ENCODE peak calls at places on chromosomes 13 and 19, in nine cellular contexts. C, X, F, J, W, R, U, H and D are unnamed samples.

GRCh38 chr19:4016486-4016885 is 8.9 kb downstream of the PIAS4 start:
- DNase-seq in C (no peak), X (no peak), F (no peak), J (no peak), W (no peak), R (no peak), U (no peak), H (no peak), D (no peak)

GRCh38 chr13:109844396-109844795 is 58.0 kb upstream of the IRS2 start:
- DNase-seq in C (no peak), X (no peak), F (no peak), J (peak), W (no peak), R (no peak), U (no peak), H (no peak), D (no peak)

GRCh38 chr13:50386527-50387123 is 371.4 kb downstream of the KCNRG start:
- DNase-seq in C (no peak), X (peak), F (no peak), J (peak), W (no peak), R (no peak), U (no peak), H (peak), D (no peak)

GRCh38 chr13:109743706-109744453 is 42.5 kb downstream of the IRS2 start:
- DNase-seq in C (no peak), X (no peak), F (peak), J (peak), W (no peak), R (no peak), U (no peak), H (no peak), D (no peak)

GRCh38 chr13:40271511-40271910 is 394.9 kb downstream of the FOXO1 start:
- DNase-seq in C (no peak), X (no peak), F (no peak), J (no peak), W (no peak), R (peak), U (no peak), H (no peak), D (no peak)

GRCh38 chr19:37936166-37936565 is 29.2 kb downstream of the SIPA1L3 start:
- DNase-seq in C (no peak), X (no peak), F (peak), J (no peak), W (no peak), R (no peak), U (no peak), H (no peak), D (no peak)

GRCh38 chr19:19461671-19462622 is 53.4 kb downstream of the TSSK6 start:
- DNase-seq in C (no peak), X (no peak), F (peak), J (peak), W (no peak), R (peak), U (peak), H (peak), D (no peak)

GRCh38 chr19:35828694-35829301 is 16.2 kb upstream of the PRODH2 start:
- DNase-seq in C (no peak), X (peak), F (peak), J (peak), W (no peak), R (peak), U (peak), H (peak), D (no peak)

GRCh38 chr13:99312493-99312883 is 5.3 kb upstream of the GPR183 start:
- DNase-seq in C (peak), X (peak), F (no peak), J (peak), W (peak), R (peak), U (peak), H (no peak), D (peak)

DNA sequence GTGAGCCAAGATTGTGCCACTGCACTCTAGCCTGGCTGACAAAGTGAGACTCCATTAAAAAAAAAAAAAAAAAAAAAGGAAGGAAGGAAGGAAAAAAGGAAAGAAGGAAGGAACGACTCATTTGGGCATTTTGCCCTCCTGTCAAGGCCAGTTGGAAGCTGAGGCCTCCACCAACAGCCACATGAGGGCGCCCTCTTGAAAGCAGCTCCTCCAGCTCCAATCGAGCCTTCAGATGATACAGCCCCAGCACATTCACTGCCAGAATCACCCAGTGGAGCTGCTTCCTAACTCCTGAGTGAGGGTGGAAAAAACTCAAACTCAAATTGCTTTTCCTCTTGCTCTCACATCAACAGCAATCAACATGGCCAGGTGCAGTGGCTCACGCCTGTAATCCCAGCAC is 40.9 kb downstream of the GNG7 start:
- DNase-seq in C (no peak), X (no peak), F (no peak), J (no peak), W (no peak), R (no peak), U (no peak), H (no peak), D (no peak)
- TF ChIP-seq CTCF in C (peak), X (peak), F (no peak), J (no peak), W (no peak), R (no peak), U (no peak), H (no peak), D (peak)

GRCh38 chr19:29942404-29943261 is 594 bp downstream of the URI1 start:
- DNase-seq in C (peak), X (no peak), F (peak), J (peak), W (no peak), R (peak), U (peak), H (peak), D (no peak)
- TF ChIP-seq CTCF in C (no peak), X (no peak), F (no peak), J (no peak), W (no peak), R (no peak), U (no peak), H (peak), D (no peak)

GRCh38 chr19:33438016-33438671 is 64.6 kb downstream of the CEBPG start:
- DNase-seq in C (no peak), X (no peak), F (no peak), J (peak), W (no peak), R (peak), U (no peak), H (no peak), D (peak)
- TF ChIP-seq CTCF in C (no peak), X (no peak), F (peak), J (no peak), W (no peak), R (peak), U (no peak), H (peak), D (no peak)

GRCh38 chr13:47508518-47509228 is 492.4 kb downstream of the SUCLA2 start:
- DNase-seq in C (no peak), X (no peak), F (no peak), J (no peak), W (no peak), R (peak), U (no peak), H (no peak), D (no peak)
- TF ChIP-seq CTCF in C (no peak), X (no peak), F (no peak), J (no peak), W (no peak), R (no peak), U (no peak), H (no peak), D (no peak)

GRCh38 chr19:11142528-11143171 is 12.9 kb downstream of the SPC24 start:
- DNase-seq in C (no peak), X (peak), F (peak), J (peak), W (peak), R (peak), U (peak), H (peak), D (peak)
- TF ChIP-seq CTCF in C (no peak), X (no peak), F (no peak), J (no peak), W (no peak), R (no peak), U (no peak), H (no peak), D (no peak)